ENCODE peak calls at places on chromosome 21, in six cellular contexts. One of them, this sample, is unnamed.

GRCh38 chr21:44712203-44713028 is 1.0 kb upstream of the TSPEAR start:
- DNase-seq in cardiac fibroblast: no peak
- DNase-seq in choroid plexus epithelial cell: no peak
- DNase-seq in ovary: peak
- DNase-seq in EL: no peak
- DNase-seq in H7: peak
- DNase-seq in this sample: no peak

GRCh38 chr21:34886554-34887385 is 162.3 kb downstream of the RUNX1 start:
- DNase-seq in H7: peak
- DNase-seq in EL: no peak
- DNase-seq in cardiac fibroblast: peak
- DNase-seq in ovary: peak
- DNase-seq in choroid plexus epithelial cell: peak
- DNase-seq in this sample: peak

GRCh38 chr21:30446969-30447368 is 6.9 kb downstream of the KRTAP15-1 start:
- DNase-seq in ovary: no peak
- DNase-seq in EL: no peak
- DNase-seq in choroid plexus epithelial cell: no peak
- DNase-seq in H7: no peak
- DNase-seq in cardiac fibroblast: no peak
- DNase-seq in this sample: no peak

GRCh38 chr21:30044447-30045064 is 104.8 kb upstream of the GRIK1 start:
- DNase-seq in EL: no peak
- DNase-seq in choroid plexus epithelial cell: peak
- DNase-seq in ovary: no peak
- DNase-seq in H7: no peak
- DNase-seq in cardiac fibroblast: peak
- DNase-seq in this sample: peak

GRCh38 chr21:45036630-45037029 is 37.8 kb upstream of the ADARB1 start:
- DNase-seq in H7: peak
- DNase-seq in EL: no peak
- DNase-seq in cardiac fibroblast: no peak
- DNase-seq in ovary: no peak
- DNase-seq in choroid plexus epithelial cell: no peak
- DNase-seq in this sample: no peak

GRCh38 chr21:36949171-36950141 is 17.0 kb downstream of the HLCS start:
- DNase-seq in choroid plexus epithelial cell: no peak
- DNase-seq in ovary: no peak
- DNase-seq in EL: no peak
- DNase-seq in H7: no peak
- DNase-seq in cardiac fibroblast: no peak
- DNase-seq in this sample: no peak

GRCh38 chr21:35291963-35292627 is 243.0 kb upstream of the RUNX1 start:
- DNase-seq in cardiac fibroblast: no peak
- DNase-seq in H7: no peak
- DNase-seq in choroid plexus epithelial cell: peak
- DNase-seq in EL: peak
- DNase-seq in ovary: no peak
- DNase-seq in this sample: peak

GRCh38 chr21:33541105-33541711 is 709 bp downstream of the GART start:
- DNase-seq in choroid plexus epithelial cell: peak
- DNase-seq in ovary: peak
- DNase-seq in cardiac fibroblast: peak
- DNase-seq in EL: peak
- DNase-seq in H7: no peak
- DNase-seq in this sample: peak

This sample was measured in mesenchymal stem cell.